ENCODE peak calls at places on chromosome 6, in six cellular contexts. J is mammary epithelial cell; O is AG08396; T is activated T-cell treated with anti-CD3 and anti-CD28 coated beads, Interleukin-2, amount 50 U/mL, for 72 hours; B is NCI-H1417 treated with DMSO at 0.1 percent for 48 hours; R is T-helper 2 cell. I is an unnamed sample.

GRCh38 chr6:35089935-35090505 is 51.1 kb downstream of the TCP11 start:
- DNase-seq in O (peak), T (no peak), J (peak), R (no peak), B (no peak), I (no peak)

GRCh38 chr6:116827561-116828240 is 1.2 kb downstream of the GPRC6A start:
- DNase-seq in R (no peak), J (no peak), T (no peak), O (no peak), B (no peak), I (no peak)

GRCh38 chr6:98633886-98634285 is 200.5 kb upstream of the POU3F2 start:
- DNase-seq in J (peak), R (no peak), T (no peak), B (no peak), O (no peak), I (no peak)

GRCh38 chr6:73452107-73452461 is at the start of gene CGAS:
- DNase-seq in J (peak), R (peak), O (peak), B (no peak), T (peak), I (no peak)

GRCh38 chr6:70310063-70310694 is 7.3 kb upstream of the COL9A1 start:
- DNase-seq in J (peak), R (no peak), B (peak), O (no peak), T (no peak), I (no peak)

GRCh38 chr6:163333038-163333437 is 81.5 kb upstream of the QKI start:
- DNase-seq in T (no peak), B (no peak), J (no peak), O (no peak), R (no peak), I (no peak)

GRCh38 chr6:26022166-26022510 is 59.5 kb downstream of the TRIM38 start:
- DNase-seq in O (peak), B (peak), J (peak), T (peak), R (no peak), I (peak)

GRCh38 chr6:107632757-107633156 is 142.8 kb downstream of the SOBP start:
- DNase-seq in R (no peak), O (no peak), B (no peak), T (no peak), J (no peak), I (no peak)

GRCh38 chr6:4294636-4295035 is 159.3 kb upstream of the ECI2 start:
- DNase-seq in O (no peak), T (no peak), R (no peak), B (no peak), J (no peak), I (no peak)

GRCh38 chr6:132715204-132715603 is 1.3 kb upstream of the VNN1 start:
- DNase-seq in J (peak), R (no peak), B (no peak), O (peak), T (no peak), I (no peak)

GRCh38 chr6:111536888-111537287 is 53.9 kb upstream of the REV3L start:
- DNase-seq in B (no peak), R (no peak), O (no peak), J (no peak), T (no peak), I (no peak)

GRCh38 chr6:39197521-39198500 is 31.5 kb downstream of the KCNK5 start:
- DNase-seq in J (no peak), B (no peak), O (no peak), T (no peak), R (no peak), I (no peak)

GRCh38 chr6:31497595-31498476 is at the start of gene MICB:
- DNase-seq in J (peak), T (peak), O (peak), B (no peak), R (peak), I (no peak)

GRCh38 chr6:15063253-15063853 is 182.5 kb upstream of the JARID2 start:
- DNase-seq in T (no peak), R (no peak), B (no peak), O (no peak), J (peak), I (no peak)

GRCh38 chr6:6191476-6191875 is 129.0 kb downstream of the F13A1 start:
- DNase-seq in R (no peak), T (no peak), B (no peak), J (no peak), O (no peak), I (no peak)

GRCh38 chr6:103570431-103570830 is 1289.3 kb downstream of the HACE1 start:
- DNase-seq in R (no peak), T (no peak), O (no peak), J (no peak), B (no peak), I (no peak)

GRCh38 chr6:151430886-151431285 is 21.0 kb downstream of the RMND1 start:
- DNase-seq in T (no peak), O (no peak), B (no peak), R (no peak), J (no peak), I (no peak)

GRCh38 chr6:11975353-11975977 is 36.6 kb upstream of the HIVEP1 start:
- DNase-seq in J (no peak), O (no peak), R (no peak), B (no peak), T (peak), I (no peak)

GRCh38 chr6:98831057-98832031 is 3.0 kb upstream of the POU3F2 start:
- DNase-seq in O (no peak), J (no peak), T (peak), B (no peak), R (no peak), I (peak)

GRCh38 chr6:43749461-43749860 is 20.6 kb upstream of the VEGFA start:
- DNase-seq in J (no peak), R (no peak), O (no peak), T (no peak), B (no peak), I (no peak)

GRCh38 chr6:30672445-30673253 is at the start of gene DHX16:
- DNase-seq in B (peak), T (peak), R (peak), O (peak), J (peak), I (peak)

GRCh38 chr6:44078795-44079671 is 48.2 kb downstream of the MRPL14 start:
- DNase-seq in J (peak), O (peak), T (peak), R (peak), B (no peak), I (no peak)

GRCh38 chr6:32151885-32152311 is at the start of gene PRRT1:
- DNase-seq in B (no peak), O (peak), J (no peak), T (no peak), R (no peak), I (no peak)

I was measured in NCI-H2029 treated with DMSO at 0.1 percent for 48 hours.